ENCODE peak calls at places on chromosomes 3 and 15, in seven cellular contexts. A, Y, P, R, I, Q and S are unnamed samples.
A peak's percentile ranks its signal among the peaks of the same experiment; 100 is the strongest.

GRCh38 chr3:48990636-48991421 is 788 bp downstream of the P4HTM start:
- DNase-seq in A (no peak), Y (no peak), P (no peak), R (no peak), I (no peak), Q (peak; percentile 72), S (no peak)

GRCh38 chr15:29103825-29104565 is 165.6 kb downstream of the NSMCE3 start:
- DNase-seq in A (no peak), Y (peak; percentile 33), P (peak; percentile 89), R (no peak), I (no peak), Q (peak; percentile 92), S (no peak)

GRCh38 chr3:154022603-154023002 is 98.6 kb upstream of the ARHGEF26 start:
- DNase-seq in A (no peak), Y (no peak), P (no peak), R (peak; percentile 82), I (no peak), Q (no peak), S (no peak)

GRCh38 chr15:73686781-73687256 is 2.6 kb downstream of the CD276 start:
- DNase-seq in A (no peak), Y (no peak), P (peak; percentile 43), R (no peak), I (no peak), Q (no peak), S (no peak)

GRCh38 chr15:67303490-67304363 is 49.1 kb downstream of the IQCH start:
- DNase-seq in A (peak; percentile 10), Y (peak; percentile 42), P (no peak), R (peak; percentile 49), I (no peak), Q (no peak), S (no peak)

GRCh38 chr15:68820205-68820588 is 498 bp downstream of the ANP32A start:
- DNase-seq in A (no peak), Y (no peak), P (peak; percentile 92), R (peak; percentile 21), I (no peak), Q (no peak), S (no peak)

GRCh38 chr3:143958966-143959365 is 12.7 kb upstream of the DIPK2A start:
- DNase-seq in A (no peak), Y (no peak), P (no peak), R (no peak), I (no peak), Q (no peak), S (no peak)

GRCh38 chr15:99369250-99369649 is 118.0 kb downstream of the LRRC28 start:
- DNase-seq in A (no peak), Y (no peak), P (no peak), R (no peak), I (no peak), Q (no peak), S (no peak)

GRCh38 chr3:77039606-77040553 is at the start of gene ROBO2:
- DNase-seq in A (no peak), Y (no peak), P (peak; percentile 75), R (no peak), I (no peak), Q (peak; percentile 82), S (no peak)

GRCh38 chr3:106296111-106296510 is 427.3 kb upstream of the CBLB start:
- DNase-seq in A (no peak), Y (no peak), P (no peak), R (no peak), I (no peak), Q (no peak), S (no peak)

GRCh38 chr15:90479656-90480055 is 50.1 kb upstream of the CRTC3 start:
- DNase-seq in A (no peak), Y (peak; percentile 10), P (no peak), R (no peak), I (no peak), Q (no peak), S (no peak)

GRCh38 chr3:139455855-139456254 is 20.5 kb downstream of the RBP2 start:
- DNase-seq in A (no peak), Y (no peak), P (no peak), R (no peak), I (no peak), Q (no peak), S (no peak)

GRCh38 chr3:69422751-69423150 is 36.9 kb upstream of the FRMD4B start:
- DNase-seq in A (no peak), Y (no peak), P (no peak), R (no peak), I (no peak), Q (no peak), S (no peak)

GRCh38 chr15:77069521-77070121 is 1.3 kb downstream of the TSPAN3 start:
- DNase-seq in A (no peak), Y (no peak), P (no peak), R (no peak), I (no peak), Q (no peak), S (no peak)

GRCh38 chr3:124512881-124513609 is 217.2 kb upstream of the UMPS start:
- DNase-seq in A (no peak), Y (no peak), P (no peak), R (peak; percentile 61), I (no peak), Q (no peak), S (no peak)

GRCh38 chr15:85407421-85408269 is 27.2 kb downstream of the AKAP13 start:
- DNase-seq in A (no peak), Y (no peak), P (no peak), R (peak; percentile 39), I (no peak), Q (no peak), S (no peak)

GRCh38 chr3:122415762-122416654 is at the start of gene WDR5B:
- DNase-seq in A (peak; percentile 97), Y (peak; percentile 94), P (peak; percentile 96), R (peak; percentile 96), I (peak; percentile 100), Q (peak; percentile 99), S (peak; percentile 96)

GRCh38 chr3:56115199-56115598 is 353.1 kb downstream of the ERC2 start:
- DNase-seq in A (no peak), Y (no peak), P (no peak), R (no peak), I (no peak), Q (no peak), S (no peak)

GRCh38 chr3:45781841-45782240 is 14.5 kb downstream of the SLC6A20 start:
- DNase-seq in A (no peak), Y (no peak), P (no peak), R (no peak), I (no peak), Q (peak; percentile 17), S (no peak)

GRCh38 chr3:41000471-41000870 is 198.8 kb upstream of the CTNNB1 start:
- DNase-seq in A (no peak), Y (no peak), P (no peak), R (no peak), I (no peak), Q (no peak), S (no peak)

GRCh38 chr3:52819936-52820335 is 10.5 kb downstream of the ITIH4 start:
- DNase-seq in A (no peak), Y (no peak), P (no peak), R (no peak), I (no peak), Q (no peak), S (no peak)

GRCh38 chr3:113064183-113064582 is 73.4 kb downstream of the GTPBP8 start:
- DNase-seq in A (no peak), Y (no peak), P (no peak), R (no peak), I (no peak), Q (no peak), S (no peak)

GRCh38 chr15:72604794-72605193 is 49.7 kb upstream of the GOLGA6B start:
- DNase-seq in A (no peak), Y (peak; percentile 28), P (no peak), R (no peak), I (peak; percentile 60), Q (no peak), S (no peak)

GRCh38 chr15:56749982-56750381 is 16.7 kb upstream of the ZNF280D start:
- DNase-seq in A (no peak), Y (no peak), P (no peak), R (no peak), I (no peak), Q (no peak), S (no peak)

GRCh38 chr15:71282086-71282485 is 166.8 kb downstream of the THSD4 start:
- DNase-seq in A (no peak), Y (no peak), P (no peak), R (no peak), I (no peak), Q (no peak), S (no peak)

GRCh38 chr3:47475029-47475569 is 642 bp downstream of the SCAP start:
- DNase-seq in A (no peak), Y (no peak), P (peak; percentile 49), R (peak; percentile 25), I (no peak), Q (no peak), S (no peak)

GRCh38 chr3:119664850-119665379 is 4.5 kb upstream of the POPDC2 start:
- DNase-seq in A (no peak), Y (no peak), P (no peak), R (peak; percentile 39), I (no peak), Q (no peak), S (no peak)

GRCh38 chr15:96213045-96213444 is 117.5 kb upstream of the NR2F2 start:
- DNase-seq in A (no peak), Y (no peak), P (no peak), R (no peak), I (no peak), Q (no peak), S (no peak)

GRCh38 chr3:38453075-38453913 is at the start of gene ACVR2B:
- DNase-seq in A (no peak), Y (peak; percentile 54), P (peak; percentile 91), R (peak; percentile 65), I (no peak), Q (peak; percentile 85), S (no peak)
- TF ChIP-seq POLR2AphosphoS5 in A (no peak), Y (no peak), P (no peak), R (peak; percentile 29), I (peak; percentile 25), Q (peak; percentile 78), S (no peak)

GRCh38 chr3:43015572-43016512 is 36.7 kb downstream of the GASK1A start:
- DNase-seq in A (no peak), Y (no peak), P (peak; percentile 22), R (no peak), I (no peak), Q (no peak), S (no peak)
- H3K9me3 ChIP-seq in A (no peaks in the 10 kb centered on the region), Y (no peaks in the 10 kb centered on the region), P (peaks cover 48% of the 10 kb centered on the region), R (peaks cover 57% of the 10 kb centered on the region), I (no peaks in the 10 kb centered on the region), Q (peaks cover 6% of the 10 kb centered on the region), S (no peaks in the 10 kb centered on the region)

DNA sequence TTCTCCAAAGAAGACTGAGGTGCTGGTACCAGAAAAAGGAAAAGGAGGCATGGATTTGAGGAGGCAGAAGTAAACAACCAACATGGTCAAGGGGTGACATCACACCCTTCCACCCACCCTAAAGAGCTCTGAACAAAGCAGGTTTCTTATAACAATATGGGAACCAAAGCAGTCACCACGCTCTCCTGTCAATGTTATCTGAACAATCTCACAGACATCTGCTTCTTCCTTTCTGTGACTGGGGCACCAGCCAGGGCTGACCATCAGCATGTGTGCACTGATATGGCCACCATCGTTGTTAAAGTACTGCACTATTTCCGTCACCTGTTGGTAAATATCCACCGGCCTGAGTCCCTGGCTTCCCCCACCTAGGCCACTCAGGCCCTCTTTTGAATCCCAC is 252.9 kb downstream of the SHQ1 start:
- DNase-seq in A (no peak), Y (no peak), P (no peak), R (no peak), I (no peak), Q (no peak), S (no peak)
- TF ChIP-seq POLR2AphosphoS5 in A (no peak), Y (no peak), P (no peak), R (no peak), I (no peak), Q (no peak), S (no peak)

GRCh38 chr3:31147550-31147949 is 253.1 kb upstream of the GADL1 start:
- DNase-seq in A (no peak), Y (no peak), P (no peak), R (no peak), I (no peak), Q (no peak), S (no peak)
- H3K9me3 ChIP-seq in A (no peaks in the 10 kb centered on the region), Y (peaks cover 3% of the 10 kb centered on the region), P (peaks cover 18% of the 10 kb centered on the region), R (peaks cover 15% of the 10 kb centered on the region), I (peaks cover 5% of the 10 kb centered on the region), Q (peaks cover 8% of the 10 kb centered on the region), S (no peaks in the 10 kb centered on the region)